ENCODE peak calls at places on chromosomes 4 and X, in seven cellular contexts. G is H9, Q is mesendoderm, A is mesenchymal stem cell, H is neuronal stem cell, O is IMR-90, W is trophoblast cell. Y is an unnamed sample.

GRCh38 chr4:152340818-152341217 is 195.1 kb downstream of the FBXW7 start:
- DNase-seq in G (no peak), Q (no peak), A (no peak), H (no peak), O (no peak), W (no peak), Y (no peak)

GRCh38 chr4:159547645-159548308 is 444.9 kb downstream of the RAPGEF2 start:
- DNase-seq in G (no peak), Q (no peak), A (no peak), H (no peak), O (no peak), W (no peak), Y (no peak)

GRCh38 chr4:108141213-108142045 is 27.3 kb downstream of the LEF1 start:
- DNase-seq in G (no peak), Q (no peak), A (no peak), H (no peak), O (no peak), W (no peak), Y (no peak)

GRCh38 chr4:123505457-123506310 is 109.1 kb downstream of the SPRY1 start:
- DNase-seq in G (peak), Q (peak), A (peak), H (peak), O (peak), W (no peak), Y (peak)

GRCh38 chr4:20062054-20062453 is 189.7 kb upstream of the SLIT2 start:
- DNase-seq in G (no peak), Q (no peak), A (peak), H (no peak), O (peak), W (no peak), Y (no peak)

GRCh38 chrX:68440940-68441339 is 7.6 kb upstream of the OPHN1 start:
- DNase-seq in G (no peak), Q (no peak), A (peak), H (no peak), O (peak), W (no peak), Y (no peak)

GRCh38 chrX:35076061-35076460 is 133.5 kb downstream of the FAM47B start:
- DNase-seq in G (peak), Q (peak), A (no peak), H (no peak), O (no peak), W (no peak), Y (no peak)

GRCh38 chr4:151045907-151046306 is 30.8 kb upstream of the LRBA start:
- DNase-seq in G (peak), Q (peak), A (no peak), H (no peak), O (no peak), W (no peak), Y (no peak)

GRCh38 chr4:163595590-163595989 is 101.1 kb downstream of the TMA16 start:
- DNase-seq in G (no peak), Q (no peak), A (no peak), H (no peak), O (no peak), W (no peak), Y (no peak)

GRCh38 chr4:53015681-53016080 is 153.6 kb downstream of the RASL11B start:
- DNase-seq in G (peak), Q (peak), A (peak), H (peak), O (peak), W (peak), Y (no peak)

GRCh38 chr4:3323071-3323481 is 30.3 kb downstream of the RGS12 start:
- DNase-seq in G (no peak), Q (no peak), A (no peak), H (no peak), O (no peak), W (no peak), Y (no peak)

GRCh38 chr4:40490481-40490880 is 139.2 kb downstream of the RBM47 start:
- DNase-seq in G (no peak), Q (no peak), A (no peak), H (no peak), O (no peak), W (no peak), Y (no peak)
- H3K18ac ChIP-seq in G (no peak), Q (no peak), A (no peak), H (no peak), O (no peak), W (no peak), Y (no peak)

GRCh38 chr4:9952415-9952950 is 68.8 kb downstream of the SLC2A9 start:
- DNase-seq in G (peak), Q (peak), A (no peak), H (no peak), O (no peak), W (no peak), Y (no peak)
- H3K18ac ChIP-seq in G (no peak), Q (no peak), A (no peak), H (no peak), O (no peak), W (no peak), Y (no peak)

GRCh38 chrX:116317409-116317808 is 119.0 kb upstream of the SLC6A14 start:
- DNase-seq in G (no peak), Q (peak), A (peak), H (no peak), O (no peak), W (no peak), Y (no peak)

GRCh38 chrX:116318672-116319071 is 117.7 kb upstream of the SLC6A14 start:
- DNase-seq in G (no peak), Q (no peak), A (no peak), H (no peak), O (no peak), W (no peak), Y (no peak)
- H3K18ac ChIP-seq in G (no peak), Q (no peak), A (no peak), H (no peak), O (no peak), W (no peak), Y (no peak)

GRCh38 chrX:74593593-74593992 is 20.8 kb downstream of the RLIM start:
- DNase-seq in G (no peak), Q (no peak), A (no peak), H (no peak), O (no peak), W (peak), Y (no peak)
- H3K18ac ChIP-seq in G (no peak), Q (no peak), A (no peak), H (no peak), O (no peak), W (no peak), Y (no peak)

GRCh38 chr4:76750716-76751115 is 147.2 kb downstream of the SOWAHB start:
- DNase-seq in G (no peak), Q (no peak), A (no peak), H (no peak), O (no peak), W (no peak), Y (no peak)

GRCh38 chr4:76749361-76749760 is 148.6 kb downstream of the SOWAHB start:
- DNase-seq in G (no peak), Q (no peak), A (no peak), H (no peak), O (no peak), W (no peak), Y (no peak)

GRCh38 chr4:76752911-76753494 is 144.9 kb downstream of the SOWAHB start:
- DNase-seq in G (no peak), Q (no peak), A (peak), H (no peak), O (peak), W (no peak), Y (no peak)

GRCh38 chr4:76753814-76754213 is 144.1 kb downstream of the SOWAHB start:
- DNase-seq in G (no peak), Q (no peak), A (peak), H (no peak), O (peak), W (no peak), Y (no peak)

GRCh38 chr4:76751612-76752343 is 146.2 kb downstream of the SOWAHB start:
- DNase-seq in G (no peak), Q (no peak), A (no peak), H (no peak), O (no peak), W (no peak), Y (no peak)
- H3K18ac ChIP-seq in G (no peak), Q (no peak), A (no peak), H (no peak), O (peak), W (no peak), Y (no peak)